ENCODE peak calls at places on chromosome 21, in seven cellular contexts. U is aorta; T is right lobe of liver; F is psoas muscle; I is colonic mucosa; B is CD4-positive, alpha-beta memory T cell; Z is GM23248. W is an unnamed sample.

GRCh38 chr21:35291963-35292627 is 243.0 kb upstream of the RUNX1 start:
- DNase-seq in U (no peak), T (no peak), F (no peak), I (no peak), B (no peak), Z (no peak), W (no peak)

GRCh38 chr21:42157606-42158310 is 61.2 kb upstream of the ABCG1 start:
- DNase-seq in U (no peak), T (no peak), F (no peak), I (no peak), B (no peak), Z (no peak), W (no peak)

GRCh38 chr21:32423320-32423719 is 10.8 kb downstream of the EVA1C start:
- DNase-seq in U (no peak), T (no peak), F (no peak), I (no peak), B (no peak), Z (peak; percentile 91), W (no peak)

GRCh38 chr21:17854771-17855170 is 35.6 kb upstream of the C21orf91 start:
- DNase-seq in U (no peak), T (no peak), F (no peak), I (no peak), B (no peak), Z (no peak), W (no peak)

GRCh38 chr21:42636535-42636914 is 16.9 kb upstream of the PDE9A start:
- DNase-seq in U (no peak), T (no peak), F (no peak), I (no peak), B (no peak), Z (peak; percentile 89), W (no peak)

GRCh38 chr21:43712268-43712942 is 6.5 kb upstream of the PDXK start:
- DNase-seq in U (peak; percentile 83), T (no peak), F (no peak), I (peak; percentile 90), B (no peak), Z (peak; percentile 78), W (no peak)

GRCh38 chr21:18759751-18760161 is 356.2 kb upstream of the TMPRSS15 start:
- DNase-seq in U (no peak), T (no peak), F (no peak), I (no peak), B (no peak), Z (no peak), W (no peak)

GRCh38 chr21:34790834-34791233 is 122.0 kb downstream of the CLIC6 start:
- DNase-seq in U (no peak), T (no peak), F (no peak), I (no peak), B (no peak), Z (no peak), W (no peak)

GRCh38 chr21:35578831-35579470 is 481.4 kb downstream of the SETD4 start:
- DNase-seq in U (no peak), T (no peak), F (no peak), I (no peak), B (no peak), Z (peak; percentile 73), W (no peak)

GRCh38 chr21:42664614-42665013 is 11.2 kb downstream of the PDE9A start:
- DNase-seq in U (no peak), T (no peak), F (no peak), I (no peak), B (no peak), Z (no peak), W (no peak)

GRCh38 chr21:41631564-41632461 is 123.9 kb upstream of the TMPRSS2 start:
- DNase-seq in U (no peak), T (no peak), F (no peak), I (peak; percentile 79), B (no peak), Z (peak; percentile 67), W (no peak)

GRCh38 chr21:42039911-42040351 is 29.8 kb upstream of the ZBTB21 start:
- DNase-seq in U (peak; percentile 78), T (no peak), F (peak; percentile 44), I (no peak), B (no peak), Z (peak; percentile 52), W (peak; percentile 82)

GRCh38 chr21:25809013-25809412 is 74.2 kb downstream of the GABPA start:
- DNase-seq in U (no peak), T (no peak), F (no peak), I (no peak), B (no peak), Z (peak; percentile 36), W (no peak)

GRCh38 chr21:37447288-37447936 is 80.8 kb downstream of the DYRK1A start:
- DNase-seq in U (no peak), T (no peak), F (no peak), I (no peak), B (no peak), Z (no peak), W (peak; percentile 27)

GRCh38 chr21:18951291-18952038 is 547.9 kb upstream of the TMPRSS15 start:
- DNase-seq in U (no peak), T (no peak), F (no peak), I (peak; percentile 42), B (no peak), Z (no peak), W (peak; percentile 82)

GRCh38 chr21:33011462-33011861 is 14.3 kb upstream of the OLIG2 start:
- DNase-seq in U (no peak), T (no peak), F (no peak), I (no peak), B (no peak), Z (peak; percentile 95), W (peak; percentile 27)

GRCh38 chr21:41678016-41678935 is 88.6 kb downstream of the RIPK4 start:
- DNase-seq in U (peak; percentile 64), T (peak; percentile 47), F (no peak), I (peak; percentile 86), B (no peak), Z (peak; percentile 32), W (no peak)

GRCh38 chr21:41926068-41926806 is 27.6 kb downstream of the C2CD2 start:
- DNase-seq in U (no peak), T (no peak), F (no peak), I (peak; percentile 42), B (peak; percentile 70), Z (peak; percentile 76), W (no peak)

GRCh38 chr21:42233067-42233981 is 14.4 kb downstream of the ABCG1 start:
- DNase-seq in U (no peak), T (peak; percentile 56), F (peak; percentile 89), I (peak; percentile 76), B (peak; percentile 89), Z (peak; percentile 47), W (peak; percentile 68)

GRCh38 chr21:43708745-43709381 is 10.1 kb upstream of the PDXK start:
- DNase-seq in U (no peak), T (no peak), F (no peak), I (no peak), B (no peak), Z (no peak), W (no peak)

GRCh38 chr21:34887729-34888568 is 161.2 kb downstream of the RUNX1 start:
- DNase-seq in U (peak; percentile 94), T (peak; percentile 87), F (peak; percentile 87), I (peak; percentile 75), B (peak; percentile 83), Z (peak; percentile 99), W (peak; percentile 91)

GRCh38 chr21:36661511-36662309 is 37.2 kb upstream of the SIM2 start:
- DNase-seq in U (no peak), T (peak; percentile 49), F (peak; percentile 18), I (peak; percentile 41), B (no peak), Z (peak; percentile 47), W (peak; percentile 55)

GRCh38 chr21:41653944-41654625 is 112.8 kb downstream of the RIPK4 start:
- DNase-seq in U (no peak), T (no peak), F (no peak), I (no peak), B (no peak), Z (peak; percentile 64), W (no peak)

DNA sequence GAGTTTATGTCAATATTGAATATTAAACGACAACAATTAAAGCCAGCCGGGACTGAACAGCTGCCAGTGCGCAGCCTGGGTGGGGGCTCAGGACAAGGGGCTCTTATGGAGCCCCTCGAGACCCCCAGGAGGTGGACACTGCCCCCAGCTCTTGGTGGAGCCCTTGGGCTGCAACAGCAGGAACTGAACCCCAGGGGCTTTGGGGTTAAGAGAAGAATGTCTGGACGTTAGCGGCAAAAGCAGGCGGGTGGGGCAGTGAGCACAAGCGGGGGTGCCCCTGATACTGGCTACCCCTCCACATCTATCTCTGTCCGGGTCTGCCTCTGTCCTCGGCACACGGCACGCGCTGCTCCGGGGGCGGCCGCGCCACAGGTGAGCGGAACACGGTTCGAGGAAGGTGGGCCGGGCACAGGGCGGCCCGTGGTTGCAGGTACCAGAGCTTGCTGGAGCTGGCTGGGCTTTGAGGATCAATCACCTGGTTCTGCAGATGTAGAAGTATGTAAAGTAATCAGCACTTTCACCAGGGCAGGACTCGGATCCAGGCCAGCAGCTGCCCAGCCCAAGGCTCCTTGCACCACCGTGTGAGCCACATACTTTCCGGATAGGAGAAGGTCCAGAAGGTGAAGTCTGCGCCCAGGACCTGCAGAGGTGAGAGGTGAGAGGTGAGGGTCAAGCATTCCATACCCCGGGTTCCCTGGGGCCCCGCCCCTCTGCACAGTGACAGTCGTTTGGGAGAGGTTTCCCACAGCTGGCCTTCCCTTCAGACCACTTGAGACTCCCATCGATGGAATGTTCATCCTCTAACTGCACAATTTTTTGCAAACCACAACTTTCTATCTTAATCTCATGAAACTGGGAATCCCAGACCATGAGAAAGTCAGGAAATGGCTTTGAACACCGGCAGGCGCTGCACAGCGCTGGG is 12.4 kb upstream of the POFUT2 start:
- DNase-seq in U (peak; percentile 65), T (no peak), F (no peak), I (no peak), B (no peak), Z (no peak), W (no peak)
- H3K4me1 ChIP-seq in U (peaks cover under 1% of the 10 kb centered on the region), T (peaks cover 7% of the 10 kb centered on the region), F (peaks cover under 1% of the 10 kb centered on the region), I (no peaks in the 10 kb centered on the region), B (peaks cover 37% of the 10 kb centered on the region), Z (peaks cover 13% of the 10 kb centered on the region), W (peaks cover 14% of the 10 kb centered on the region)

DNA sequence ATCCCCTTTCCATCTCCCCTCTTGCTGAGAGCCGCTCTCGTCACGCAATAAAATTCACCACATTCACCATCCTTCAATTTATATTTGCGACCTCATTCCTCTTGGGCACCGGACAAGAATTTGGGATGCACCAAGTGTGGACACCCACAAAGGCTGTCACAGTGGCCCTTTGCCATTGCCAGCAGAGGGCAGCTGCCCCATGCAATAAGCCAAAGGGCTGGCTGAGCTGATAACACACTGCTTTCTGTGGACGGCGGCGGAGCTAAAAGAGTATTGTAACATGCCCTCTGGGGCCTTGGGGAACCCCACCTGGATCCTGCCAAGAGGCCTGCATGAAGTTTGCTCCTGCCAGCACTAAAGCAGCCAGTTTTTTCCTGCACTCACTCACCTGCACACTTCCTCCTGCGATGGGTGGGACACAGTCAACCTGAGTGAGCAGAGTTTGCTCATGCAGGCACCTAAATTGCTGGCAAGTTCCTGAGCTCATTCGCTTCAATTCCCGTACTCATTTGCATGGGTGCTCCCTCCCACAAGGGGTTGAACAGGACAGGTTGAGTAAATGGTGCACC is 792.3 kb upstream of the ADAMTS5 start:
- DNase-seq in U (peak; percentile 72), T (peak; percentile 60), F (no peak), I (peak; percentile 32), B (no peak), Z (peak; percentile 34), W (no peak)
- H3K9me3 ChIP-seq in U (no peaks in the 10 kb centered on the region), T (no peaks in the 10 kb centered on the region), F (no peaks in the 10 kb centered on the region), I (no peaks in the 10 kb centered on the region), B (no peaks in the 10 kb centered on the region), Z (no peaks in the 10 kb centered on the region), W (no peaks in the 10 kb centered on the region)

GRCh38 chr21:39048574-39048973 is 134.7 kb downstream of the PSMG1 start:
- DNase-seq in U (peak; percentile 32), T (no peak), F (no peak), I (no peak), B (no peak), Z (peak; percentile 43), W (peak; percentile 78)
- H3K27ac ChIP-seq in U (no peak overlapping the region), T (no peak overlapping the region), F (no peak overlapping the region), I (no peak overlapping the region), B (no peak overlapping the region), Z (no peak overlapping the region), W (no peak overlapping the region)

GRCh38 chr21:45011911-45012660 is 62.3 kb upstream of the ADARB1 start:
- DNase-seq in U (peak; percentile 90), T (peak; percentile 12), F (peak; percentile 62), I (no peak), B (no peak), Z (peak; percentile 94), W (peak; percentile 89)
- H3K4me1 ChIP-seq in U (no peaks in the 10 kb centered on the region), T (no peaks in the 10 kb centered on the region), F (peaks cover 15% of the 10 kb centered on the region), I (peaks cover 7% of the 10 kb centered on the region), B (no peaks in the 10 kb centered on the region), Z (peaks cover 23% of the 10 kb centered on the region), W (peaks cover 30% of the 10 kb centered on the region)

W was measured in cardiac muscle cell.